ENCODE peak calls at places on chromosomes 2 and 18, in four cellular contexts. One of them, this sample, is unnamed.

GRCh38 chr2:60071427-60071826 is 482.0 kb downstream of the BCL11A start:
- DNase-seq in suprapubic skin: no peak
- DNase-seq in A172: no peak
- DNase-seq in GM18507: no peak
- DNase-seq in this sample: no peak

GRCh38 chr18:68714707-68715496 is at the start of gene TMX3:
- DNase-seq in suprapubic skin: peak
- DNase-seq in A172: peak
- DNase-seq in GM18507: peak
- DNase-seq in this sample: peak

GRCh38 chr2:11004206-11004605 is 92.5 kb downstream of the KCNF1 start:
- DNase-seq in suprapubic skin: no peak
- DNase-seq in A172: peak
- DNase-seq in GM18507: no peak
- DNase-seq in this sample: peak

GRCh38 chr2:215966951-215967350 is 46.4 kb downstream of the MREG start:
- DNase-seq in suprapubic skin: no peak
- DNase-seq in A172: no peak
- DNase-seq in GM18507: no peak
- DNase-seq in this sample: no peak

GRCh38 chr18:50428531-50429206 is 53.8 kb downstream of the SKA1 start:
- DNase-seq in suprapubic skin: no peak
- DNase-seq in A172: no peak
- DNase-seq in GM18507: no peak
- DNase-seq in this sample: no peak

GRCh38 chr2:3651686-3652516 is 6.1 kb upstream of the ALLC start:
- DNase-seq in suprapubic skin: no peak
- DNase-seq in A172: no peak
- DNase-seq in GM18507: peak
- DNase-seq in this sample: no peak

GRCh38 chr18:22320736-22321135 is 97.0 kb downstream of the CTAGE1 start:
- DNase-seq in suprapubic skin: no peak
- DNase-seq in A172: no peak
- DNase-seq in GM18507: no peak
- DNase-seq in this sample: no peak

GRCh38 chr2:3458396-3459184 is 60.7 kb downstream of the ADI1 start:
- DNase-seq in suprapubic skin: no peak
- DNase-seq in A172: no peak
- DNase-seq in GM18507: no peak
- DNase-seq in this sample: no peak

GRCh38 chr2:48306409-48307284 is 223.3 kb upstream of the STON1 start:
- DNase-seq in suprapubic skin: no peak
- DNase-seq in A172: no peak
- DNase-seq in GM18507: no peak
- DNase-seq in this sample: no peak

GRCh38 chr2:64311191-64311910 is 142.6 kb upstream of the LGALSL start:
- DNase-seq in suprapubic skin: no peak
- DNase-seq in A172: no peak
- DNase-seq in GM18507: no peak
- DNase-seq in this sample: no peak

GRCh38 chr18:24176727-24177416 is 38.0 kb downstream of the CABYR start:
- DNase-seq in suprapubic skin: no peak
- DNase-seq in A172: peak
- DNase-seq in GM18507: no peak
- DNase-seq in this sample: peak

GRCh38 chr2:23381084-23381483 is 3.9 kb upstream of the KLHL29 start:
- DNase-seq in suprapubic skin: peak
- DNase-seq in A172: peak
- DNase-seq in GM18507: no peak
- DNase-seq in this sample: peak

GRCh38 chr18:48800479-48800876 is 150.3 kb downstream of the SMAD7 start:
- DNase-seq in suprapubic skin: no peak
- DNase-seq in A172: no peak
- DNase-seq in GM18507: no peak
- DNase-seq in this sample: no peak

GRCh38 chr2:128329607-128330006 is 10.9 kb upstream of the HS6ST1 start:
- DNase-seq in suprapubic skin: no peak
- DNase-seq in A172: no peak
- DNase-seq in GM18507: no peak
- DNase-seq in this sample: no peak

GRCh38 chr18:66931010-66931409 is 327.1 kb upstream of the CDH19 start:
- DNase-seq in suprapubic skin: no peak
- DNase-seq in A172: no peak
- DNase-seq in GM18507: no peak
- DNase-seq in this sample: no peak

GRCh38 chr2:237429761-237430160 is 15.8 kb upstream of the COL6A3 start:
- DNase-seq in suprapubic skin: peak
- DNase-seq in A172: peak
- DNase-seq in GM18507: no peak
- DNase-seq in this sample: no peak

GRCh38 chr2:3257166-3257565 is 120.5 kb downstream of the EIPR1 start:
- DNase-seq in suprapubic skin: no peak
- DNase-seq in A172: no peak
- DNase-seq in GM18507: no peak
- DNase-seq in this sample: no peak

GRCh38 chr18:45024357-45025107 is 343.8 kb downstream of the SETBP1 start:
- DNase-seq in suprapubic skin: no peak
- DNase-seq in A172: no peak
- DNase-seq in GM18507: no peak
- DNase-seq in this sample: no peak

GRCh38 chr18:51030537-51031258 is 685 bp downstream of the SMAD4 start:
- DNase-seq in suprapubic skin: peak
- DNase-seq in A172: peak
- DNase-seq in GM18507: peak
- DNase-seq in this sample: peak

GRCh38 chr2:105711394-105711793 is 33.3 kb upstream of the NCK2 start:
- DNase-seq in suprapubic skin: no peak
- DNase-seq in A172: no peak
- DNase-seq in GM18507: no peak
- DNase-seq in this sample: no peak

GRCh38 chr2:26414291-26414690 is 12.6 kb downstream of the DRC1 start:
- DNase-seq in suprapubic skin: no peak
- DNase-seq in A172: peak
- DNase-seq in GM18507: no peak
- DNase-seq in this sample: no peak

GRCh38 chr2:157487747-157488146 is 43.9 kb upstream of the CYTIP start:
- DNase-seq in suprapubic skin: no peak
- DNase-seq in A172: no peak
- DNase-seq in GM18507: no peak
- DNase-seq in this sample: no peak

GRCh38 chr18:28735731-28736130 is 558.8 kb upstream of the CDH2 start:
- DNase-seq in suprapubic skin: no peak
- DNase-seq in A172: peak
- DNase-seq in GM18507: no peak
- DNase-seq in this sample: no peak

GRCh38 chr2:47631840-47632398 is 151.0 kb upstream of the MSH6 start:
- DNase-seq in suprapubic skin: no peak
- DNase-seq in A172: peak
- DNase-seq in GM18507: no peak
- DNase-seq in this sample: peak

GRCh38 chr18:27763936-27764335 is 413.0 kb downstream of the CDH2 start:
- DNase-seq in suprapubic skin: no peak
- DNase-seq in A172: no peak
- DNase-seq in GM18507: no peak
- DNase-seq in this sample: no peak

GRCh38 chr18:51531496-51531895 is 334.0 kb upstream of the MEX3C start:
- DNase-seq in suprapubic skin: no peak
- DNase-seq in A172: no peak
- DNase-seq in GM18507: no peak
- DNase-seq in this sample: no peak

GRCh38 chr2:127659408-127660290 is 13.7 kb downstream of the GPR17 start:
- DNase-seq in suprapubic skin: peak
- DNase-seq in A172: no peak
- DNase-seq in GM18507: no peak
- DNase-seq in this sample: no peak

GRCh38 chr2:91477731-91478672 is 2786.5 kb downstream of the RPIA start:
- DNase-seq in suprapubic skin: peak
- DNase-seq in A172: no peak
- DNase-seq in GM18507: no peak
- DNase-seq in this sample: no peak

GRCh38 chr2:12577086-12577485 is 139.7 kb upstream of the TRIB2 start:
- DNase-seq in suprapubic skin: no peak
- DNase-seq in A172: no peak
- DNase-seq in GM18507: no peak
- DNase-seq in this sample: no peak

GRCh38 chr2:54497738-54498680 is 41.9 kb downstream of the SPTBN1 start:
- DNase-seq in suprapubic skin: no peak
- DNase-seq in A172: no peak
- DNase-seq in GM18507: no peak
- DNase-seq in this sample: peak

GRCh38 chr2:96359310-96359709 is 23.7 kb downstream of the NCAPH start:
- DNase-seq in suprapubic skin: no peak
- DNase-seq in A172: no peak
- DNase-seq in GM18507: no peak
- DNase-seq in this sample: peak

GRCh38 chr2:241049739-241050623 is 51.6 kb downstream of the SNED1 start:
- DNase-seq in suprapubic skin: no peak
- DNase-seq in A172: no peak
- DNase-seq in GM18507: no peak
- DNase-seq in this sample: no peak

GRCh38 chr18:8046421-8046820 is 479.3 kb downstream of the PTPRM start:
- DNase-seq in suprapubic skin: no peak
- DNase-seq in A172: no peak
- DNase-seq in GM18507: no peak
- DNase-seq in this sample: no peak

GRCh38 chr2:236833501-236834186 is 252.0 kb upstream of the COPS8 start:
- DNase-seq in suprapubic skin: no peak
- DNase-seq in A172: peak
- DNase-seq in GM18507: no peak
- DNase-seq in this sample: peak

GRCh38 chr2:20551231-20551944 is 99.5 kb downstream of the HS1BP3 start:
- DNase-seq in suprapubic skin: no peak
- DNase-seq in A172: no peak
- DNase-seq in GM18507: no peak
- DNase-seq in this sample: no peak

GRCh38 chr18:8559612-8560011 is 49.6 kb upstream of the RAB12 start:
- DNase-seq in suprapubic skin: no peak
- DNase-seq in A172: peak
- DNase-seq in GM18507: no peak
- DNase-seq in this sample: peak

GRCh38 chr2:210557721-210558120 is 1.3 kb downstream of the CPS1 start:
- DNase-seq in suprapubic skin: no peak
- DNase-seq in A172: no peak
- DNase-seq in GM18507: no peak
- DNase-seq in this sample: no peak